ENCODE peak calls at places on chromosomes 11 and 22, in five cellular contexts. Y is left ventricle myocardium inferior, E is SK-N-SH, B is thyroid gland, S is A673. A is an unnamed sample.
A peak's percentile ranks its signal among the peaks of the same experiment; 100 is the strongest.

GRCh38 chr22:37419916-37420655 is 7.2 kb downstream of the ELFN2 start:
- DNase-seq in E (peak; percentile 84), B (no peak), S (no peak), Y (no peak), A (no peak)

GRCh38 chr11:44561964-44562734 is 3.3 kb upstream of the CD82 start:
- DNase-seq in E (no peak), B (no peak), Y (no peak), S (no peak), A (no peak)

GRCh38 chr22:17056807-17057206 is 28.0 kb upstream of the IL17RA start:
- DNase-seq in E (no peak), S (no peak), B (no peak), Y (no peak), A (no peak)

GRCh38 chr11:62882428-62882742 is 1.7 kb downstream of the SLC3A2 start:
- DNase-seq in B (no peak), S (no peak), E (no peak), Y (no peak), A (no peak)

GRCh38 chr11:126233391-126233790 is 21.8 kb downstream of the FAM118B start:
- DNase-seq in Y (no peak), E (no peak), S (no peak), B (no peak), A (no peak)

GRCh38 chr11:58061813-58062212 is 31.1 kb downstream of the OR6Q1 start:
- DNase-seq in B (no peak), E (no peak), Y (no peak), S (no peak), A (no peak)

GRCh38 chr11:34067383-34068065 is 16.0 kb downstream of the CAPRIN1 start:
- DNase-seq in B (no peak), E (no peak), S (no peak), Y (no peak), A (no peak)

GRCh38 chr11:56885182-56885581 is 103.5 kb upstream of the OR5AK2 start:
- DNase-seq in B (peak; percentile 64), S (no peak), E (peak; percentile 23), Y (no peak), A (peak; percentile 53)

GRCh38 chr11:109043318-109043717 is 378.4 kb downstream of the DDX10 start:
- DNase-seq in S (no peak), E (no peak), Y (no peak), B (no peak), A (no peak)

GRCh38 chr11:73177380-73178091 is 35.4 kb upstream of the FCHSD2 start:
- DNase-seq in E (no peak), Y (peak; percentile 61), S (no peak), B (no peak), A (no peak)

GRCh38 chr11:63892233-63892632 is 24.7 kb downstream of the RCOR2 start:
- DNase-seq in Y (no peak), E (no peak), S (no peak), B (no peak), A (no peak)

GRCh38 chr11:13944016-13944415 is 18.5 kb upstream of the SPON1 start:
- DNase-seq in E (no peak), B (no peak), Y (no peak), S (no peak), A (no peak)

GRCh38 chr11:67270256-67271211 is 4.3 kb downstream of the GRK2 start:
- DNase-seq in E (no peak), Y (no peak), S (peak; percentile 93), B (no peak), A (no peak)

GRCh38 chr11:70002433-70002832 is 75.7 kb upstream of the ANO1 start:
- DNase-seq in S (no peak), Y (no peak), B (no peak), E (no peak), A (no peak)

GRCh38 chr11:118530180-118530682 is 761 bp upstream of the TMEM25 start:
- DNase-seq in E (no peak), B (peak; percentile 11), S (peak; percentile 26), Y (no peak), A (peak; percentile 62)

GRCh38 chr11:77548552-77549439 is 41.0 kb upstream of the AQP11 start:
- DNase-seq in Y (no peak), B (no peak), S (no peak), E (no peak), A (no peak)

GRCh38 chr11:86692317-86692716 is 19.9 kb upstream of the ME3 start:
- DNase-seq in E (no peak), S (no peak), B (no peak), Y (no peak), A (no peak)

GRCh38 chr11:113350646-113351045 is 36.3 kb downstream of the TTC12 start:
- DNase-seq in S (no peak), Y (no peak), B (no peak), E (no peak), A (no peak)

GRCh38 chr22:30830907-30831306 is 136.2 kb downstream of the OSBP2 start:
- DNase-seq in B (peak; percentile 55), E (no peak), Y (no peak), S (peak; percentile 6), A (no peak)

GRCh38 chr22:48898524-48899377 is 928.9 kb downstream of the BRD1 start:
- DNase-seq in E (no peak), S (no peak), B (no peak), Y (no peak), A (no peak)

GRCh38 chr11:124900464-124900863 is 2.8 kb upstream of the ROBO4 start:
- DNase-seq in E (peak; percentile 5), B (peak; percentile 35), S (peak; percentile 44), Y (no peak), A (no peak)

GRCh38 chr22:23849009-23850006 is 8.4 kb upstream of the SLC2A11 start:
- DNase-seq in B (peak; percentile 85), S (peak; percentile 91), Y (peak; percentile 84), E (peak; percentile 92), A (peak; percentile 79)

GRCh38 chr11:78256962-78257361 is 68.2 kb downstream of the USP35 start:
- DNase-seq in E (no peak), Y (peak; percentile 83), S (peak; percentile 52), B (peak; percentile 76), A (no peak)

GRCh38 chr11:64469288-64469687 is 110.3 kb downstream of the RPS6KA4 start:
- DNase-seq in E (no peak), Y (no peak), S (no peak), B (no peak), A (no peak)

GRCh38 chr11:73306069-73306468 is 2.0 kb upstream of the ARHGEF17 start:
- DNase-seq in E (no peak), B (no peak), Y (no peak), S (no peak), A (no peak)

GRCh38 chr11:65254724-65255123 is 7.0 kb upstream of the POLA2 start:
- DNase-seq in B (no peak), E (no peak), S (no peak), Y (no peak), A (no peak)

GRCh38 chr11:73077454-73077853 is 64.7 kb downstream of the FCHSD2 start:
- DNase-seq in E (no peak), S (no peak), Y (no peak), B (no peak), A (no peak)

GRCh38 chr11:85685131-85685819 is 720 bp downstream of the CCDC89 start:
- DNase-seq in E (peak; percentile 28), S (no peak), Y (no peak), B (no peak), A (peak; percentile 95)

GRCh38 chr11:66957971-66958231 is 282 bp downstream of the PC start:
- DNase-seq in Y (no peak), S (no peak), B (no peak), E (peak; percentile 89), A (no peak)

GRCh38 chr11:35955636-35956035 is 11.8 kb downstream of the LDLRAD3 start:
- DNase-seq in S (no peak), E (peak; percentile 22), Y (no peak), B (no peak), A (no peak)
- H3K36me3 ChIP-seq in S (no peaks in the 10 kb centered on the region), E (no peaks in the 10 kb centered on the region), Y (no peaks in the 10 kb centered on the region), B (no peaks in the 10 kb centered on the region), A (peaks cover 2% of the 10 kb centered on the region)

GRCh38 chr22:42301072-42301741 is 30.8 kb upstream of the TCF20 start:
- DNase-seq in E (no peak), S (no peak), Y (no peak), B (no peak), A (no peak)
- H3K4me1 ChIP-seq in E (peaks cover 10% of the 10 kb centered on the region), S (peaks cover 39% of the 10 kb centered on the region), Y (peaks cover 7% of the 10 kb centered on the region), B (peaks cover 37% of the 10 kb centered on the region), A (no peaks in the 10 kb centered on the region)

GRCh38 chr22:38850941-38851849 is 7.4 kb upstream of the NPTXR start:
- DNase-seq in Y (no peak), S (no peak), E (no peak), B (no peak), A (no peak)

GRCh38 chr22:38849816-38850215 is 6.0 kb upstream of the NPTXR start:
- DNase-seq in Y (no peak), S (no peak), B (no peak), E (no peak), A (no peak)

GRCh38 chr22:38850399-38850798 is 6.6 kb upstream of the NPTXR start:
- DNase-seq in B (no peak), S (no peak), E (no peak), Y (no peak), A (no peak)

GRCh38 chr22:38853149-38853548 is 9.3 kb upstream of the NPTXR start:
- DNase-seq in B (no peak), S (no peak), Y (no peak), E (no peak), A (no peak)

GRCh38 chr22:38852522-38852921 is 8.7 kb upstream of the NPTXR start:
- DNase-seq in B (no peak), S (no peak), Y (no peak), E (no peak), A (no peak)
- H3K27ac ChIP-seq in B (no peak overlapping the region), S (no peak overlapping the region), Y (no peak overlapping the region), E (no peak overlapping the region), A (no peak overlapping the region)

DNA sequence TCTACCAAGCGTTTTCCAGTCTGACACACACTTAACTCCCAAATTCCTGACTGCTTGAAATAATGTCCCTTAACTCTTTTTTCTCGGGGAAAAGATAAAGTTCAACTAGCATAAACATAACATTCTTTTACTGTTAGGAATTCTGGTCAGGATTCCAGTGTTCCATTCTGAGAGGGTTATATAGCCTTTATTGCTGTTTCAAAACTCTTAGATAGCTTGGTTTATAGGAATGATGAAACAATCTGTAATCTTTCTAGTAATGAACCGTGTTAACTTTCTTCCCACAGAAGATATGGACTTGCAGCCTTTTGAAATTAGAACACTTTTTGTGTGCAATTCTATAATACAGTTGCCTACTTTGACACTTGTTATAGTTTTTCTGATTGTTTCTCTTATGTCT is 8.6 kb downstream of the REXO2 start:
- DNase-seq in B (no peak), S (peak; percentile 23), E (no peak), Y (no peak), A (no peak)
- H3K36me3 ChIP-seq in B (peaks cover 13% of the 10 kb centered on the region), S (peaks cover 13% of the 10 kb centered on the region), E (peaks cover 71% of the 10 kb centered on the region), Y (peaks cover 58% of the 10 kb centered on the region), A (peaks cover 10% of the 10 kb centered on the region)

DNA sequence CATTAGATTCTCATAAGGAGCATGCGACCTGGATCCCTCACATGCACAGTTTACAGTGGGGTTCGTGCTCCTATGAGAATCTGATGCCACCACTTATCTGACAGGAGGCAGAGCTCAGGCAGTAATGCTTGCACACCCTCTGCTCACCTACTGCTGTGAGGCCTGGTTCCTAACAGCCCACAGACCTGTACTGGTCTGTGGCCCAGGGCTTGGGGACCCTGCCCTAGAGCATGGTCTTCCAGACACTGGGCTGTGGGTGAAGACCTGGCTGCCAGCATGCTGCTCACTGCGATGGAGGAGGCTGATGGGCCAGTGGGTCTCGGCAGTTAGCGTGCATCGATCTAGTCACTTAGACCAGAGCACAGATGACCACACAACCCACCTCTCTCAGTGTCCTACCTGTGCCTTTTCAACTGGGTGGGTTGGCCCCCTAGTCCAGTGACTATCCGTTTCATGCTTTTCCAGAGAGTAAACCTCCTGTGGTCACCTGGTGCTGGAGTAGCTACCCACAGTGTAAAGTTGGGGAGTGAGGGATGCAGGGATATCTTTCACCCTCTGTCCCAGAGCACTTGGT is 21.1 kb downstream of the MED15 start:
- DNase-seq in S (no peak), E (no peak), B (no peak), Y (no peak), A (no peak)
- H3K4me1 ChIP-seq in S (peaks cover 51% of the 10 kb centered on the region), E (peaks cover 51% of the 10 kb centered on the region), B (peaks cover 54% of the 10 kb centered on the region), Y (peaks cover 78% of the 10 kb centered on the region), A (peaks cover 27% of the 10 kb centered on the region)